ENCODE peak calls at places on chromosomes 4 and X, in seven cellular contexts. E, F, K, O, Y, D and B are unnamed samples.
A peak's percentile ranks its signal among the peaks of the same experiment; 100 is the strongest.

GRCh38 chrX:155028749-155029360 is 2.2 kb downstream of the FUNDC2 start:
- DNase-seq in E (no peak), F (no peak), K (peak; percentile 82), O (no peak), Y (peak; percentile 60), D (no peak), B (no peak)

GRCh38 chr4:101355767-101356702 is 8.7 kb upstream of the PPP3CA start:
- DNase-seq in E (no peak), F (no peak), K (peak; percentile 92), O (no peak), Y (peak; percentile 85), D (no peak), B (no peak)

GRCh38 chr4:2348786-2349185 is 69.7 kb downstream of the ZFYVE28 start:
- DNase-seq in E (no peak), F (no peak), K (peak; percentile 24), O (no peak), Y (no peak), D (no peak), B (no peak)

GRCh38 chr4:82780398-82781231 is 18.0 kb downstream of the SCD5 start:
- DNase-seq in E (peak; percentile 90), F (peak; percentile 77), K (peak; percentile 22), O (no peak), Y (peak; percentile 45), D (peak; percentile 84), B (peak; percentile 84)

GRCh38 chr4:170227928-170228327 is 138.2 kb upstream of the AADAT start:
- DNase-seq in E (no peak), F (no peak), K (no peak), O (no peak), Y (peak; percentile 2), D (no peak), B (no peak)

GRCh38 chr4:118284169-118284568 is 68.6 kb downstream of the PRSS12 start:
- DNase-seq in E (no peak), F (no peak), K (no peak), O (no peak), Y (no peak), D (no peak), B (no peak)

GRCh38 chrX:861335-861890 is 230.8 kb downstream of the SHOX start:
- DNase-seq in E (no peak), F (no peak), K (no peak), O (no peak), Y (no peak), D (no peak), B (no peak)

GRCh38 chrX:40009890-40010289 is 87.9 kb downstream of the BCOR start:
- DNase-seq in E (no peak), F (no peak), K (no peak), O (no peak), Y (no peak), D (peak; percentile 62), B (no peak)

GRCh38 chrX:9396930-9397329 is 67.9 kb upstream of the TBL1X start:
- DNase-seq in E (no peak), F (no peak), K (peak; percentile 42), O (no peak), Y (peak; percentile 11), D (no peak), B (no peak)

GRCh38 chr4:13705521-13706035 is 78.1 kb upstream of the BOD1L1 start:
- DNase-seq in E (peak; percentile 60), F (no peak), K (no peak), O (no peak), Y (peak; percentile 26), D (no peak), B (no peak)

GRCh38 chr4:81666491-81666890 is 194.8 kb upstream of the RASGEF1B start:
- DNase-seq in E (no peak), F (no peak), K (no peak), O (no peak), Y (no peak), D (no peak), B (no peak)

GRCh38 chr4:3375688-3376087 is 66.1 kb upstream of the HGFAC start:
- DNase-seq in E (no peak), F (no peak), K (peak; percentile 62), O (no peak), Y (peak; percentile 97), D (peak; percentile 82), B (no peak)

GRCh38 chr4:168607215-168607614 is 110.4 kb downstream of the PALLD start:
- DNase-seq in E (no peak), F (no peak), K (no peak), O (no peak), Y (no peak), D (no peak), B (no peak)

GRCh38 chrX:41335590-41336331 is 1.8 kb downstream of the DDX3X start:
- DNase-seq in E (no peak), F (no peak), K (peak; percentile 45), O (no peak), Y (peak; percentile 82), D (no peak), B (no peak)

GRCh38 chr4:6198278-6198677 is 2.1 kb downstream of the JAKMIP1 start:
- DNase-seq in E (no peak), F (peak; percentile 24), K (no peak), O (no peak), Y (no peak), D (no peak), B (no peak)

GRCh38 chr4:142913461-142914030 is 67.4 kb upstream of the INPP4B start:
- DNase-seq in E (no peak), F (no peak), K (no peak), O (no peak), Y (peak; percentile 60), D (no peak), B (no peak)

GRCh38 chrX:12954981-12955380 is 19.9 kb upstream of the TMSB4X start:
- DNase-seq in E (no peak), F (no peak), K (no peak), O (no peak), Y (no peak), D (no peak), B (no peak)

GRCh38 chr4:119300388-119301131 is 21.4 kb downstream of the FABP2 start:
- DNase-seq in E (no peak), F (peak; percentile 92), K (peak; percentile 91), O (peak; percentile 81), Y (peak; percentile 97), D (peak; percentile 98), B (no peak)

GRCh38 chr4:173835863-173836262 is 305.8 kb upstream of the HAND2 start:
- DNase-seq in E (no peak), F (no peak), K (peak; percentile 87), O (no peak), Y (peak; percentile 70), D (no peak), B (no peak)

GRCh38 chr4:56941403-56941802 is 33.7 kb downstream of the REST start:
- DNase-seq in E (no peak), F (no peak), K (no peak), O (no peak), Y (no peak), D (no peak), B (no peak)

GRCh38 chr4:72326692-72327632 is 242.1 kb downstream of the ADAMTS3 start:
- DNase-seq in E (peak; percentile 18), F (no peak), K (peak; percentile 43), O (no peak), Y (peak; percentile 68), D (no peak), B (no peak)

GRCh38 chr4:156957558-156957957 is 14.0 kb downstream of the PDGFC start:
- DNase-seq in E (no peak), F (no peak), K (no peak), O (no peak), Y (no peak), D (no peak), B (no peak)

GRCh38 chr4:164997941-164998340 is 20.5 kb upstream of the TRIM61 start:
- DNase-seq in E (no peak), F (no peak), K (no peak), O (no peak), Y (no peak), D (no peak), B (no peak)

GRCh38 chr4:138401330-138401729 is 159.2 kb upstream of the SLC7A11 start:
- DNase-seq in E (no peak), F (no peak), K (peak; percentile 91), O (no peak), Y (no peak), D (peak; percentile 73), B (no peak)

GRCh38 chr4:183098723-183099536 is at the start of gene WWC2:
- DNase-seq in E (peak; percentile 46), F (peak; percentile 91), K (peak; percentile 95), O (peak; percentile 61), Y (peak; percentile 98), D (peak; percentile 96), B (peak; percentile 19)

GRCh38 chr4:125132281-125132680 is 182.5 kb upstream of the FAT4 start:
- DNase-seq in E (no peak), F (no peak), K (no peak), O (no peak), Y (peak; percentile 47), D (no peak), B (no peak)

GRCh38 chr4:24850669-24851068 is 55.3 kb downstream of the SOD3 start:
- DNase-seq in E (no peak), F (no peak), K (peak; percentile 62), O (no peak), Y (peak; percentile 86), D (no peak), B (no peak)

GRCh38 chr4:17072483-17072882 is 174.0 kb upstream of the LDB2 start:
- DNase-seq in E (no peak), F (no peak), K (peak; percentile 6), O (no peak), Y (no peak), D (no peak), B (no peak)

GRCh38 chrX:38817004-38817703 is 15.9 kb downstream of the MID1IP1 start:
- DNase-seq in E (no peak), F (no peak), K (peak; percentile 77), O (no peak), Y (peak; percentile 24), D (no peak), B (no peak)

GRCh38 chr4:6983500-6984142 is 59.6 kb upstream of the TADA2B start:
- DNase-seq in E (no peak), F (no peak), K (no peak), O (no peak), Y (no peak), D (no peak), B (no peak)

GRCh38 chrX:133337250-133337649 is 78.0 kb downstream of the GPC4 start:
- DNase-seq in E (no peak), F (peak; percentile 54), K (no peak), O (no peak), Y (no peak), D (no peak), B (no peak)

GRCh38 chr4:42588909-42589308 is 68.0 kb downstream of the ATP8A1 start:
- DNase-seq in E (no peak), F (no peak), K (no peak), O (no peak), Y (no peak), D (no peak), B (no peak)

GRCh38 chr4:145909331-145909730 is 29.3 kb downstream of the ZNF827 start:
- DNase-seq in E (no peak), F (no peak), K (no peak), O (no peak), Y (peak; percentile 67), D (no peak), B (no peak)

GRCh38 chr4:141375855-141376254 is 155.2 kb downstream of the ZNF330 start:
- DNase-seq in E (no peak), F (no peak), K (peak; percentile 94), O (no peak), Y (peak; percentile 86), D (no peak), B (no peak)